ENCODE peak calls at places on chromosome 16, in six cellular contexts. T is cardiac muscle cell, P is testis, K is fibroblast of mammary gland, A is heart right ventricle, M is mucosa of descending colon. N is an unnamed sample.

GRCh38 chr16:71473891-71474290 is 11.8 kb upstream of the ZNF23 start:
- DNase-seq in T (no peak), P (no peak), K (no peak), A (no peak), M (no peak), N (no peak)

GRCh38 chr16:74865922-74866598 is 91.4 kb upstream of the FA2H start:
- DNase-seq in T (peak), P (no peak), K (peak), A (no peak), M (no peak), N (no peak)

GRCh38 chr16:69929480-69929879 is 21.7 kb upstream of the CLEC18A start:
- DNase-seq in T (no peak), P (no peak), K (no peak), A (no peak), M (no peak), N (no peak)

GRCh38 chr16:23635958-23636357 is 5.2 kb downstream of the PALB2 start:
- DNase-seq in T (no peak), P (no peak), K (peak), A (no peak), M (no peak), N (no peak)

GRCh38 chr16:83187404-83187803 is 560.6 kb downstream of the CDH13 start:
- DNase-seq in T (peak), P (no peak), K (peak), A (no peak), M (no peak), N (no peak)

GRCh38 chr16:50593410-50594139 is 45.4 kb downstream of the NKD1 start:
- DNase-seq in T (peak), P (no peak), K (peak), A (no peak), M (no peak), N (no peak)

GRCh38 chr16:46762583-46762982 is 14.4 kb upstream of the MYLK3 start:
- DNase-seq in T (no peak), P (no peak), K (no peak), A (no peak), M (no peak), N (no peak)

GRCh38 chr16:830107-830870 is 29.8 kb upstream of the GNG13 start:
- DNase-seq in T (no peak), P (no peak), K (no peak), A (no peak), M (no peak), N (no peak)

GRCh38 chr16:47052666-47053640 is 79.5 kb upstream of the DNAJA2 start:
- DNase-seq in T (no peak), P (no peak), K (no peak), A (no peak), M (no peak), N (no peak)

GRCh38 chr16:50879873-50880695 is 138.2 kb downstream of the CYLD start:
- DNase-seq in T (no peak), P (no peak), K (no peak), A (no peak), M (no peak), N (no peak)

GRCh38 chr16:86774931-86775330 is 196.6 kb downstream of the FOXL1 start:
- DNase-seq in T (no peak), P (no peak), K (no peak), A (no peak), M (no peak), N (no peak)

GRCh38 chr16:89695086-89695874 is 6.2 kb downstream of the SPATA2L start:
- DNase-seq in T (no peak), P (no peak), K (no peak), A (no peak), M (no peak), N (no peak)

GRCh38 chr16:67917852-67918236 is 13.8 kb downstream of the CTRL start:
- DNase-seq in T (no peak), P (no peak), K (peak), A (no peak), M (no peak), N (no peak)

GRCh38 chr16:83393196-83393981 is 414.4 kb upstream of the HSBP1 start:
- DNase-seq in T (no peak), P (no peak), K (peak), A (peak), M (no peak), N (peak)

GRCh38 chr16:14300631-14301149 is 229.6 kb downstream of the MRTFB start:
- DNase-seq in T (peak), P (peak), K (peak), A (peak), M (peak), N (peak)

GRCh38 chr16:67201411-67202345 is 2.7 kb downstream of the ELMO3 start:
- DNase-seq in T (no peak), P (no peak), K (no peak), A (no peak), M (no peak), N (no peak)

GRCh38 chr16:9840761-9841665 is 341.2 kb downstream of the GRIN2A start:
- DNase-seq in T (no peak), P (no peak), K (no peak), A (no peak), M (no peak), N (no peak)

GRCh38 chr16:30551781-30552180 is 6.4 kb downstream of the ZNF764 start:
- DNase-seq in T (no peak), P (no peak), K (no peak), A (no peak), M (no peak), N (no peak)

GRCh38 chr16:8958344-8958808 is 5.3 kb downstream of the USP7 start:
- DNase-seq in T (peak), P (peak), K (peak), A (no peak), M (no peak), N (no peak)

GRCh38 chr16:30889721-30890120 is 4.2 kb downstream of the BCL7C start:
- DNase-seq in T (no peak), P (no peak), K (no peak), A (no peak), M (no peak), N (no peak)

GRCh38 chr16:80122155-80122554 is 418.6 kb upstream of the DYNLRB2 start:
- DNase-seq in T (peak), P (peak), K (peak), A (peak), M (peak), N (peak)

GRCh38 chr16:340370-341091 is 12.0 kb downstream of the AXIN1 start:
- DNase-seq in T (no peak), P (no peak), K (no peak), A (no peak), M (no peak), N (no peak)

GRCh38 chr16:86363057-86363490 is 147.3 kb upstream of the FOXF1 start:
- DNase-seq in T (peak), P (no peak), K (peak), A (no peak), M (no peak), N (no peak)

GRCh38 chr16:64823676-64824075 is 298.2 kb downstream of the CDH11 start:
- DNase-seq in T (no peak), P (no peak), K (no peak), A (no peak), M (no peak), N (no peak)

GRCh38 chr16:28210979-28211505 is 723 bp downstream of the XPO6 start:
- DNase-seq in T (peak), P (peak), K (peak), A (peak), M (peak), N (peak)

GRCh38 chr16:4064950-4065352 is 51.3 kb downstream of the ADCY9 start:
- DNase-seq in T (no peak), P (no peak), K (no peak), A (no peak), M (no peak), N (no peak)

GRCh38 chr16:88479795-88480760 is 27.0 kb downstream of the ZFPM1 start:
- DNase-seq in T (no peak), P (peak), K (no peak), A (no peak), M (no peak), N (no peak)
- TF ChIP-seq CTCF in T (no peak), P (no peak), K (no peak), A (no peak), M (no peak), N (no peak)

GRCh38 chr16:27169511-27170071 is 33.7 kb upstream of the KDM8 start:
- DNase-seq in T (peak), P (no peak), K (peak), A (no peak), M (peak), N (no peak)
- TF ChIP-seq CTCF in T (peak), P (no peak), K (peak), A (no peak), M (no peak), N (no peak)

GRCh38 chr16:1941162-1941923 is 1.7 kb downstream of the MSRB1 start:
- DNase-seq in T (peak), P (no peak), K (no peak), A (no peak), M (no peak), N (peak)
- TF ChIP-seq CTCF in T (peak), P (no peak), K (no peak), A (no peak), M (no peak), N (no peak)

GRCh38 chr16:57993452-57993851 is 7.0 kb downstream of the ZNF319 start:
- DNase-seq in T (no peak), P (no peak), K (no peak), A (no peak), M (no peak), N (no peak)

GRCh38 chr16:57994361-57994760 is 6.1 kb downstream of the ZNF319 start:
- DNase-seq in T (no peak), P (no peak), K (no peak), A (no peak), M (no peak), N (no peak)

GRCh38 chr16:57995721-57996405 is 4.6 kb downstream of the ZNF319 start:
- DNase-seq in T (no peak), P (no peak), K (no peak), A (no peak), M (no peak), N (no peak)

GRCh38 chr16:57993897-57994296 is 6.6 kb downstream of the ZNF319 start:
- DNase-seq in T (no peak), P (no peak), K (no peak), A (no peak), M (no peak), N (no peak)

GRCh38 chr16:57994778-57995177 is 5.7 kb downstream of the ZNF319 start:
- DNase-seq in T (peak), P (peak), K (peak), A (peak), M (peak), N (peak)
- TF ChIP-seq CTCF in T (peak), P (peak), K (peak), A (peak), M (no peak), N (no peak)